ENCODE peak calls at places on chromosomes 2 and 18, in six cellular contexts. M, R, H, N, B and Q are unnamed samples.

GRCh38 chr2:190180313-190181065 is 118.0 kb upstream of the MSTN start:
- DNase-seq in M (peak; percentile 78), R (no peak), H (peak; percentile 73), N (peak; percentile 66), B (peak; percentile 25), Q (peak; percentile 28)

GRCh38 chr2:239025081-239025801 is 177.4 kb downstream of the TWIST2 start:
- DNase-seq in M (peak; percentile 18), R (no peak), H (no peak), N (no peak), B (peak; percentile 58), Q (no peak)

GRCh38 chr2:86304416-86304815 is 33.0 kb downstream of the REEP1 start:
- DNase-seq in M (no peak), R (no peak), H (no peak), N (no peak), B (no peak), Q (no peak)

GRCh38 chr2:206442854-206443734 is at the start of gene ADAM23:
- DNase-seq in M (peak; percentile 51), R (no peak), H (peak; percentile 88), N (peak; percentile 90), B (peak; percentile 9), Q (peak; percentile 73)

GRCh38 chr18:79586436-79587297 is 92.9 kb upstream of the CTDP1 start:
- DNase-seq in M (no peak), R (no peak), H (no peak), N (no peak), B (no peak), Q (peak; percentile 40)

GRCh38 chr2:25756444-25757022 is 83.2 kb upstream of the DTNB start:
- DNase-seq in M (no peak), R (no peak), H (no peak), N (no peak), B (no peak), Q (no peak)

GRCh38 chr2:141692829-141693228 is 438.0 kb downstream of the LRP1B start:
- DNase-seq in M (no peak), R (no peak), H (no peak), N (no peak), B (no peak), Q (no peak)

GRCh38 chr2:240236217-240237111 is 96.0 kb upstream of the OTOS start:
- DNase-seq in M (peak; percentile 72), R (no peak), H (no peak), N (no peak), B (no peak), Q (peak; percentile 61)

GRCh38 chr18:58785171-58785805 is 79.4 kb upstream of the ZNF532 start:
- DNase-seq in M (no peak), R (no peak), H (no peak), N (no peak), B (peak; percentile 99), Q (peak; percentile 33)

GRCh38 chr2:157246212-157247067 is 11.1 kb upstream of the GALNT5 start:
- DNase-seq in M (no peak), R (peak; percentile 52), H (no peak), N (no peak), B (peak; percentile 95), Q (no peak)

GRCh38 chr2:128160616-128161275 is 69.7 kb downstream of the UGGT1 start:
- DNase-seq in M (no peak), R (no peak), H (no peak), N (no peak), B (no peak), Q (no peak)

GRCh38 chr2:12787891-12788783 is 71.4 kb downstream of the TRIB2 start:
- DNase-seq in M (peak; percentile 24), R (peak; percentile 32), H (no peak), N (no peak), B (peak; percentile 38), Q (no peak)

GRCh38 chr2:10382313-10383061 is 65.6 kb downstream of the ODC1 start:
- DNase-seq in M (peak; percentile 49), R (no peak), H (no peak), N (no peak), B (no peak), Q (no peak)

GRCh38 chr18:50105027-50105426 is 89.9 kb downstream of the MYO5B start:
- DNase-seq in M (no peak), R (no peak), H (no peak), N (no peak), B (no peak), Q (no peak)

GRCh38 chr2:19538411-19538963 is 180.1 kb upstream of the OSR1 start:
- DNase-seq in M (peak; percentile 29), R (peak; percentile 47), H (no peak), N (no peak), B (peak; percentile 99), Q (no peak)

GRCh38 chr2:127388423-127389164 is 819 bp upstream of the MAP3K2 start:
- DNase-seq in M (no peak), R (no peak), H (no peak), N (no peak), B (peak; percentile 53), Q (peak; percentile 21)

GRCh38 chr2:132884292-132884691 is 214.3 kb upstream of the LYPD1 start:
- DNase-seq in M (no peak), R (no peak), H (no peak), N (no peak), B (no peak), Q (no peak)

GRCh38 chr18:73670536-73670935 is 477.1 kb downstream of the FBXO15 start:
- DNase-seq in M (no peak), R (no peak), H (no peak), N (no peak), B (peak; percentile 86), Q (no peak)

GRCh38 chr2:100058014-100058310 is 84.4 kb downstream of the AFF3 start:
- DNase-seq in M (no peak), R (no peak), H (no peak), N (no peak), B (no peak), Q (no peak)

GRCh38 chr18:23238651-23239349 is 103.5 kb downstream of the CABLES1 start:
- DNase-seq in M (no peak), R (no peak), H (no peak), N (no peak), B (no peak), Q (no peak)

GRCh38 chr18:46950064-46950656 is 32.8 kb downstream of the KATNAL2 start:
- DNase-seq in M (no peak), R (no peak), H (no peak), N (peak; percentile 22), B (peak; percentile 19), Q (no peak)

GRCh38 chr2:62578837-62579640 is 73.0 kb upstream of the TMEM17 start:
- DNase-seq in M (no peak), R (peak; percentile 52), H (no peak), N (no peak), B (peak; percentile 95), Q (no peak)

GRCh38 chr2:735670-736218 is 58.5 kb upstream of the TMEM18 start:
- DNase-seq in M (no peak), R (no peak), H (no peak), N (no peak), B (no peak), Q (no peak)

GRCh38 chr2:145410096-145410495 is 890.2 kb upstream of the ZEB2 start:
- DNase-seq in M (no peak), R (no peak), H (no peak), N (no peak), B (peak; percentile 11), Q (no peak)

GRCh38 chr2:30631051-30631671 is 176.1 kb downstream of the CAPN13 start:
- DNase-seq in M (no peak), R (no peak), H (no peak), N (no peak), B (no peak), Q (no peak)

GRCh38 chr2:14872779-14873325 is 240.3 kb downstream of the LRATD1 start:
- DNase-seq in M (no peak), R (no peak), H (no peak), N (no peak), B (no peak), Q (no peak)

GRCh38 chr2:16615687-16616615 is 49.7 kb downstream of the CYRIA start:
- DNase-seq in M (no peak), R (no peak), H (peak; percentile 74), N (no peak), B (no peak), Q (no peak)

GRCh38 chr18:48820483-48821250 is 130.1 kb downstream of the SMAD7 start:
- DNase-seq in M (peak; percentile 12), R (no peak), H (no peak), N (no peak), B (no peak), Q (no peak)

GRCh38 chr2:37812941-37813730 is 112.0 kb upstream of the RMDN2 start:
- DNase-seq in M (no peak), R (no peak), H (no peak), N (no peak), B (no peak), Q (no peak)

GRCh38 chr2:63817382-63817781 is 24.3 kb upstream of the UGP2 start:
- DNase-seq in M (no peak), R (no peak), H (no peak), N (no peak), B (no peak), Q (no peak)

GRCh38 chr2:138766464-138766863 is 13.7 kb downstream of the NXPH2 start:
- DNase-seq in M (no peak), R (no peak), H (no peak), N (no peak), B (no peak), Q (no peak)

GRCh38 chr18:13221821-13222220 is 3.3 kb downstream of the LDLRAD4 start:
- DNase-seq in M (peak; percentile 81), R (no peak), H (no peak), N (no peak), B (no peak), Q (no peak)

GRCh38 chr2:142306126-142306525 is 175.3 kb upstream of the LRP1B start:
- DNase-seq in M (no peak), R (no peak), H (no peak), N (no peak), B (no peak), Q (no peak)

GRCh38 chr2:111015256-111015655 is 105.5 kb upstream of the BCL2L11 start:
- DNase-seq in M (no peak), R (no peak), H (no peak), N (no peak), B (no peak), Q (no peak)

GRCh38 chr2:196957881-196958525 is 31.5 kb upstream of the PGAP1 start:
- DNase-seq in M (no peak), R (no peak), H (no peak), N (no peak), B (no peak), Q (no peak)

GRCh38 chr2:112163541-112163981 is 25.4 kb downstream of the FBLN7 start:
- DNase-seq in M (no peak), R (no peak), H (no peak), N (no peak), B (no peak), Q (no peak)